ENCODE peak calls at places on chromosome 22, in eight cellular contexts. O is spleen; Z is stomach; V is bronchial epithelial cell; K is heart right ventricle; U is CD8-positive, alpha-beta T cell; J is fibroblast of the aortic adventitia; X is neural progenitor cell. S is an unnamed sample.

GRCh38 chr22:29871684-29872083 is 11.3 kb upstream of the MTMR3 start:
- DNase-seq in O (no peak), Z (no peak), V (no peak), K (no peak), U (no peak), J (no peak), X (peak), S (no peak)

GRCh38 chr22:35337932-35338331 is 38.2 kb downstream of the TOM1 start:
- DNase-seq in O (no peak), Z (no peak), V (no peak), K (no peak), U (no peak), J (no peak), X (no peak), S (no peak)

GRCh38 chr22:32760815-32761214 is 40.7 kb upstream of the TIMP3 start:
- DNase-seq in O (no peak), Z (no peak), V (no peak), K (no peak), U (no peak), J (no peak), X (no peak), S (no peak)

GRCh38 chr22:39738746-39739145 is 154.8 kb downstream of the ENTHD1 start:
- DNase-seq in O (no peak), Z (no peak), V (peak), K (no peak), U (no peak), J (peak), X (no peak), S (no peak)

GRCh38 chr22:46061124-46061410 is 84.1 kb upstream of the WNT7B start:
- DNase-seq in O (no peak), Z (no peak), V (no peak), K (no peak), U (no peak), J (no peak), X (no peak), S (no peak)

GRCh38 chr22:19820880-19821522 is 33.7 kb downstream of the GNB1L start:
- DNase-seq in O (peak), Z (peak), V (no peak), K (no peak), U (no peak), J (no peak), X (peak), S (no peak)

GRCh38 chr22:30241576-30242371 is 4.8 kb downstream of the LIF start:
- DNase-seq in O (no peak), Z (no peak), V (no peak), K (no peak), U (no peak), J (peak), X (no peak), S (no peak)

GRCh38 chr22:49192180-49192856 is 635.4 kb downstream of the BRD1 start:
- DNase-seq in O (peak), Z (no peak), V (no peak), K (no peak), U (no peak), J (no peak), X (no peak), S (no peak)

GRCh38 chr22:42974223-42974622 is 40.7 kb downstream of the PACSIN2 start:
- DNase-seq in O (no peak), Z (no peak), V (no peak), K (no peak), U (no peak), J (no peak), X (no peak), S (no peak)

GRCh38 chr22:17842386-17842785 is 68.1 kb upstream of the BID start:
- DNase-seq in O (peak), Z (peak), V (no peak), K (no peak), U (peak), J (no peak), X (no peak), S (peak)

GRCh38 chr22:48719978-48720661 is 1107.6 kb downstream of the BRD1 start:
- DNase-seq in O (peak), Z (no peak), V (no peak), K (no peak), U (no peak), J (no peak), X (peak), S (no peak)

GRCh38 chr22:32542332-32543019 is 67.9 kb downstream of the FBXO7 start:
- DNase-seq in O (peak), Z (no peak), V (no peak), K (peak), U (no peak), J (peak), X (no peak), S (no peak)

GRCh38 chr22:31104869-31105268 is 2.5 kb downstream of the SELENOM start:
- DNase-seq in O (peak), Z (no peak), V (no peak), K (peak), U (no peak), J (no peak), X (peak), S (no peak)

GRCh38 chr22:32478994-32479393 is 4.4 kb downstream of the FBXO7 start:
- DNase-seq in O (no peak), Z (no peak), V (no peak), K (no peak), U (no peak), J (no peak), X (no peak), S (no peak)

GRCh38 chr22:39474351-39474991 is 17.7 kb downstream of the MGAT3 start:
- DNase-seq in O (no peak), Z (no peak), V (no peak), K (no peak), U (no peak), J (peak), X (no peak), S (no peak)

GRCh38 chr22:39254789-39255298 is 10.1 kb upstream of the PDGFB start:
- DNase-seq in O (no peak), Z (no peak), V (peak), K (no peak), U (peak), J (peak), X (no peak), S (no peak)

GRCh38 chr22:50089231-50090140 is at the start of gene MOV10L1:
- DNase-seq in O (peak), Z (no peak), V (no peak), K (no peak), U (no peak), J (no peak), X (no peak), S (no peak)

GRCh38 chr22:38870312-38870741 is 1.7 kb downstream of the CBX6 start:
- DNase-seq in O (peak), Z (peak), V (peak), K (peak), U (peak), J (peak), X (peak), S (peak)

GRCh38 chr22:31947296-31947695 is 3.0 kb downstream of the YWHAH start:
- DNase-seq in O (no peak), Z (no peak), V (peak), K (no peak), U (peak), J (no peak), X (no peak), S (no peak)

GRCh38 chr22:39623603-39624500 is 53.3 kb downstream of the CACNA1I start:
- DNase-seq in O (no peak), Z (no peak), V (no peak), K (no peak), U (no peak), J (no peak), X (peak), S (no peak)

GRCh38 chr22:42353883-42354727 is 78.1 kb downstream of the NFAM1 start:
- DNase-seq in O (no peak), Z (no peak), V (no peak), K (no peak), U (no peak), J (no peak), X (peak), S (no peak)

GRCh38 chr22:20436309-20437252 is 1.0 kb downstream of the SCARF2 start:
- DNase-seq in O (peak), Z (no peak), V (no peak), K (peak), U (no peak), J (peak), X (peak), S (no peak)

GRCh38 chr22:29197096-29197495 is 8.6 kb upstream of the EMID1 start:
- DNase-seq in O (no peak), Z (no peak), V (no peak), K (no peak), U (no peak), J (peak), X (no peak), S (no peak)

GRCh38 chr22:48147404-48147803 is 1385.0 kb downstream of the TBC1D22A start:
- DNase-seq in O (no peak), Z (no peak), V (no peak), K (no peak), U (no peak), J (no peak), X (no peak), S (no peak)

GRCh38 chr22:49228431-49229037 is 599.1 kb downstream of the BRD1 start:
- DNase-seq in O (no peak), Z (no peak), V (no peak), K (no peak), U (no peak), J (no peak), X (no peak), S (no peak)

GRCh38 chr22:30872282-30873041 is 96.1 kb downstream of the MORC2 start:
- DNase-seq in O (peak), Z (no peak), V (no peak), K (peak), U (no peak), J (no peak), X (no peak), S (no peak)

GRCh38 chr22:49951678-49951985 is 8.9 kb upstream of the PIM3 start:
- DNase-seq in O (no peak), Z (peak), V (no peak), K (no peak), U (no peak), J (no peak), X (no peak), S (no peak)

GRCh38 chr22:42743501-42743991 is 22.9 kb upstream of the A4GALT start:
- DNase-seq in O (peak), Z (no peak), V (no peak), K (peak), U (no peak), J (peak), X (peak), S (no peak)

GRCh38 chr22:49861642-49862407 is 8.2 kb downstream of the ZBED4 start:
- DNase-seq in O (peak), Z (no peak), V (no peak), K (no peak), U (no peak), J (no peak), X (no peak), S (no peak)

GRCh38 chr22:49553076-49553475 is 274.6 kb downstream of the BRD1 start:
- DNase-seq in O (peak), Z (no peak), V (no peak), K (no peak), U (no peak), J (no peak), X (no peak), S (no peak)

GRCh38 chr22:19871023-19871844 is 16.6 kb upstream of the GNB1L start:
- DNase-seq in O (peak), Z (no peak), V (no peak), K (no peak), U (no peak), J (no peak), X (no peak), S (no peak)

GRCh38 chr22:17096095-17096494 is 11.3 kb downstream of the IL17RA start:
- DNase-seq in O (no peak), Z (no peak), V (no peak), K (no peak), U (no peak), J (no peak), X (no peak), S (no peak)

GRCh38 chr22:42848941-42849340 is 8.1 kb downstream of the ARFGAP3 start:
- DNase-seq in O (no peak), Z (no peak), V (no peak), K (no peak), U (no peak), J (no peak), X (no peak), S (no peak)

GRCh38 chr22:28925916-28926315 is 42.5 kb downstream of the ZNRF3 start:
- DNase-seq in O (no peak), Z (no peak), V (no peak), K (no peak), U (no peak), J (no peak), X (no peak), S (no peak)

DNA sequence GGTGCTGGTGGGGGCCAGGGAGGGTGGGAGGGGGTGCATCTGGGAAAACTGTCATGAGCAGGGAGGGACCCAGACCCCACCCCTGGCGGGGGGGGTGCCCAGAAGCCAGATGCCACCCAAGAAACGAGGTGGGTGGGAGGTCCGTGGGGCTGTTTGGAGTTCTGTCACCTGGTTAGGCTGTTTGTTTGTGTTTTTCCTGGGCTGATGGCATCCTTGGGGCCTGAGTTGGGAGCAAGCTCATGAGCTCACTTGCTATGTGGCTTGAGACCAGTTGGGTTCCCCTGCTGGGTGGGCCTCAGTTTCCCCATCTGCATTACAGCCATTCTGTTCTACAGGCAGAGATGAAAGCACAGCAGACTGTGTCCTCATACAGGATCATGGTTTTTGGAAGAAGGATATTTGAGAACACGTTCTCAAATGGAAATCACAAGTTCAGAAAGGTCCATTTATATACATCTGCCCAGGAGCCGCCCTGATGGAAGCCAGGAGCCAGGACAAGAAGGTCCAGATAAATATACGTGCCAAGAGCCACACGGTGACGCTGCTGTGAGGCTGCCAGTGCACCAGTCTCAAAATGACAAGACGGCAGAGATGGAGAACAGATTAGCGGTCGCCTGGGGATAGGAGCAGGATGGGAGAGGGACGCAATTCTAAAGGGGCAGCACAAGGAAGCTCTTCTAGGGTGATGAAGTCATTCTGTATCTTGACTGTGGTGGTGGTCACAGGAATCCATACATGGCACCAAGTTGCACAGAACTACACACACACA is 312.9 kb downstream of the MN1 start:
- DNase-seq in O (peak), Z (peak), V (no peak), K (no peak), U (no peak), J (no peak), X (no peak), S (no peak)
- TF ChIP-seq CTCF in O (no peak), Z (no peak), V (no peak), K (peak), U (no peak), J (no peak), X (no peak), S (no peak)

DNA sequence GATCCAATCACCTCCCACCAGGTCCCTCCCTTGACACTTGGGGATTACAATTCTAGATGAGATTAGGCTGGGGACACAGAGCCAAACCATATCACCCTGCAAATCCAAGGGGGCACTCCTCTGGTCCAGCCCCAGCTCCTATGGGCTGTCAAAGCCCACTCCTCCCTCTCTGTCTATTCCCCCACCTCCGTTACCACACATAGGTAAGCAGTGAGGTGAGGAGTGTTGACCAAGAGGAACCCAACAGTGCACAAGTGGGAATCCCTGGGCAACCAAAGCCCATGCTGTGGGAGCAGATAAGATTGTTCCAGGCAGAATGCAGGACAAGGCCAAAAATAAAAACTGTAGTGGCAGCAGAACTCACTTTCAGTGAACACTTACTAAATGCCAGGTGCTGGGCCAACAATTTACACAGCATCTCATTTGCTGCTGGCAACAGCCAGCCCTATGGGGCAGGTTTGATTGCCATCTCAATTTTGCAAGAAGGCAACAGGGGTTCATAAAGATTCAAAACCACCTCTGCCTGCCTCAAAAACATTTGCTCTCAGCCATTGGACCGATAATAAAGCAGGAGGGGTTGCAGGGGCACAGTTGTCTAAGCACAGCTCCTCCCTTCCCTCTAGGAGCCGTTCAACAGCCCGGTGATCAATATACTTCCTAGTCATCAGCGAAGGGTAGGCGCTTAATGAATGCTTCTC is 8.9 kb downstream of the SDF2L1 start:
- DNase-seq in O (no peak), Z (no peak), V (no peak), K (no peak), U (no peak), J (no peak), X (peak), S (no peak)
- H3K4me3 ChIP-seq in O (peak), Z (peak), V (peak), K (peak), U (peak), J (peak), X (peak), S (peak)

DNA sequence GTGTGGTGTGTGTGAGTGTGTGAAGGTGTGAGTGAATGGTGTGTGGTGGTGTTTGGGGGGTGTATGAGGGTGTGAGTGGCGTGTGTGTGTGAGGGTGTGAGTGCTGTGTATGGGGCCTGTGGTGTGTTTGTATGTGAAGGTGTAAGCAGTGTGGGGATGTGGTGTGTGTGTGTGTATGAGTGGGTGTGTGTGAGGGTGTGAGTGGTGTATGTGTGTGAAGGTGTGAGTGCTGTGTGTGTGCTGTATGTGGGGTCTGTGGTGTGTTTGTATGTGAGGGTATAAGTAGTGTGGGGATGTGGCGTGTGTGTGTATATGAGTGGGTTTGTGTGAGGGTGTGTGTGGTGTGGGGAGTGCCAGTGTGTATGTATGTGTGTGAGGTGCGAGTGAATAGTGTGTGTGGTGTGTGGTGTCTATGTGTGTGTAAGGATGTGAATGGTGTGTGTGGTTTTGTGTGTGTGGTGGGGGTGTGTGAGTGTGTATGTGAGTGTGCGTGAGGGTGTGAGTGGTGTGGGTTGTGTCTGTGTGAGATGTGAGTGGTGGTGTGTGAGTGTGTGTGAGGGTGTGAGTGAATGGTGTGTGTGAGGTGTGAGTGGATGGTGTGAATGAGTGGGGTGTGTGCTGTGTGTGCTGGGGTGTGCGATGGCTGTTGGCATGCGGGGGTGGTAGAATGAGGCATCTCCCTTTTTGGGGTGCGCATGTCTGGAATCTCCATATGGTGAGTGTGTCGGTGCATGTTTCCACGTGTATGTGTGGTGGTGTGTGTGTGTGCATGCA is 22.5 kb upstream of the SHISAL1 start:
- DNase-seq in O (no peak), Z (no peak), V (no peak), K (no peak), U (no peak), J (no peak), X (no peak), S (no peak)
- TF ChIP-seq CTCF in O (no peak), Z (no peak), V (no peak), K (no peak), U (no peak), J (no peak), X (no peak), S (no peak)

GRCh38 chr22:26360169-26360885 is 68.7 kb upstream of the ASPHD2 start:
- DNase-seq in O (no peak), Z (peak), V (peak), K (peak), U (peak), J (peak), X (peak), S (peak)
- H3K4me3 ChIP-seq in O (no peak), Z (no peak), V (no peak), K (no peak), U (no peak), J (peak), X (peak), S (no peak)

DNA sequence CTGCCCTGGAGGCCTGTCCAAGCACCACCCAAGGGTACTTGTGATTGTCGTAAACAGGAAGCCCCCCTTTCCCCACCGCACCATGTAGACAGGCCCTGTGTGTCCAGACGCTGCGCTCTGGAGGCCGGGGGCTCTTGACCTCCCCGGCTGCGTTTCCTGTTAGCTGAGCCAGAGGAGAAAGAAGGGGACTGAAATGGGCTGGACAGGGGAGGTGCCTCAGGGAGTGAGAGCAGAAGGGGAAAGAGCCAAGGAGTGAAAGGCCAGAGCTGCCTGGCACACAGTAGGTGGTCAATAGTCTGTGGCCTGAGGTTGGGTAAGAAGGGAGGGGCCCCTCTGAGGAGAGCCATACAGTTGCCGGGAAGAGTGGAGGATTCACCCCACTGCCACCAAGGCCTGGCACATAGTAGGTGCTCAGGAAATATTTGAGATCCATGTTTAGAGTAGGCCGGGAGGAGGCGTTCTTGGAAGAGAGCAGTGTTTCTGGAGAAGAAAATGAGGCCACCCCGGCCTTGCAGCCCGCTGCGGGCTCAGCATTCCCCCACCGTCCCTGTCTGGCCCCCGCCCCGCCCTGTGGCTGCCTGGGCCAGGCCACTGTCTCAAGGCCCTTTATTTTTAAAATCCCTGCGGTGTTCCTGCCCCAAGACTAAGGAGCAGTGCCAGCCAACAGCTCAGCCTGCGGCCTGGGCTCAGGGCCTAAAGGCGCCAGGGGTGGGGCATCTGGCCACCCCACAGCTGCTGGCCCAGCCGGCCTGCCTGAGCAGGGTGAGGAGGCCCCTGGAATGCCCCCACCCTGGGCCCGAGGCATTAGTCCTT is 13.6 kb upstream of the CDC42EP1 start:
- DNase-seq in O (no peak), Z (peak), V (no peak), K (peak), U (no peak), J (peak), X (peak), S (no peak)
- TF ChIP-seq CTCF in O (no peak), Z (no peak), V (no peak), K (no peak), U (no peak), J (peak), X (no peak), S (no peak)

GRCh38 chr22:33971561-33971961 is 51.3 kb upstream of the LARGE1 start:
- DNase-seq in O (no peak), Z (no peak), V (peak), K (no peak), U (no peak), J (no peak), X (peak), S (no peak)
- H3K4me3 ChIP-seq in O (no peak), Z (no peak), V (no peak), K (no peak), U (no peak), J (no peak), X (no peak), S (no peak)